ENCODE peak calls at places on chromosomes 16 and 17, in four cellular contexts. J is HepG2, G is SK-N-SH, D is K562. Z is an unnamed sample.
A peak's percentile ranks its signal among the peaks of the same experiment; 100 is the strongest.

GRCh38 chr16:14240216-14240843 is 169.2 kb downstream of the MRTFB start:
- DNase-seq in J (peak; percentile 25), G (no peak), D (no peak), Z (no peak)

GRCh38 chr17:6912110-6913051 is 80.9 kb upstream of the TEKT1 start:
- DNase-seq in J (no peak), G (no peak), D (peak; percentile 36), Z (no peak)

GRCh38 chr17:81040791-81041337 is 5.9 kb downstream of the BAIAP2 start:
- DNase-seq in J (peak; percentile 37), G (peak; percentile 77), D (peak; percentile 73), Z (no peak)

GRCh38 chr17:57625957-57626356 is 119.1 kb downstream of the CCDC182 start:
- DNase-seq in J (no peak), G (no peak), D (no peak), Z (no peak)

GRCh38 chr17:48453447-48453846 is 23.4 kb upstream of the SKAP1 start:
- DNase-seq in J (no peak), G (no peak), D (no peak), Z (no peak)

GRCh38 chr16:17345043-17345442 is 125.7 kb downstream of the XYLT1 start:
- DNase-seq in J (no peak), G (no peak), D (no peak), Z (no peak)

GRCh38 chr16:20610892-20611349 is 34.8 kb upstream of the ACSM2B start:
- DNase-seq in J (no peak), G (no peak), D (no peak), Z (no peak)

GRCh38 chr16:85573696-85574641 is 39.2 kb upstream of the GSE1 start:
- DNase-seq in J (no peak), G (peak; percentile 93), D (peak; percentile 92), Z (no peak)

GRCh38 chr16:86353185-86353584 is 157.1 kb upstream of the FOXF1 start:
- DNase-seq in J (no peak), G (no peak), D (no peak), Z (no peak)

GRCh38 chr16:9123871-9124270 is 32.4 kb downstream of the HAPSTR1 start:
- DNase-seq in J (no peak), G (no peak), D (no peak), Z (no peak)

GRCh38 chr16:86663691-86664517 is 85.6 kb downstream of the FOXL1 start:
- DNase-seq in J (no peak), G (no peak), D (no peak), Z (no peak)

GRCh38 chr17:57636985-57637667 is 108.0 kb downstream of the CCDC182 start:
- DNase-seq in J (no peak), G (no peak), D (no peak), Z (no peak)

GRCh38 chr17:17157041-17157440 is 49.1 kb downstream of the PLD6 start:
- DNase-seq in J (no peak), G (no peak), D (no peak), Z (no peak)

GRCh38 chr17:17156107-17156506 is 50.0 kb downstream of the PLD6 start:
- DNase-seq in J (no peak), G (no peak), D (no peak), Z (no peak)

GRCh38 chr17:17154981-17155380 is 51.2 kb downstream of the PLD6 start:
- DNase-seq in J (no peak), G (no peak), D (peak; percentile 13), Z (no peak)

GRCh38 chr17:17155568-17155967 is 50.6 kb downstream of the PLD6 start:
- DNase-seq in J (peak; percentile 9), G (no peak), D (no peak), Z (no peak)

GRCh38 chr17:17156511-17156910 is 49.6 kb downstream of the PLD6 start:
- DNase-seq in J (no peak), G (no peak), D (no peak), Z (no peak)
- TF ChIP-seq NFIC in J (no peak), G (no peak), D (no peak), Z (no peak)

GRCh38 chr17:1714488-1714979 is 4.4 kb upstream of the TLCD2 start:
- DNase-seq in J (peak; percentile 97), G (peak; percentile 63), D (peak; percentile 94), Z (no peak)
- TF ChIP-seq MXI1 in J (peak; percentile 94), G (peak; percentile 70), D (peak; percentile 72), Z (no peak)

GRCh38 chr17:74610108-74610507 is 13.4 kb downstream of the CD300E start:
- DNase-seq in J (no peak), G (no peak), D (peak; percentile 6), Z (no peak)
- TF ChIP-seq NFIC in J (no peak), G (no peak), D (no peak), Z (no peak)

GRCh38 chr17:72358465-72358864 is 237.6 kb downstream of the SOX9 start:
- DNase-seq in J (no peak), G (no peak), D (no peak), Z (no peak)
- TF ChIP-seq MXI1 in J (no peak), G (no peak), D (no peak), Z (no peak)

GRCh38 chr16:49673442-49673841 is 182.5 kb downstream of the ZNF423 start:
- DNase-seq in J (no peak), G (no peak), D (no peak), Z (no peak)

GRCh38 chr16:49672753-49673152 is 183.2 kb downstream of the ZNF423 start:
- DNase-seq in J (no peak), G (no peak), D (no peak), Z (no peak)

GRCh38 chr16:49674990-49675389 is 180.9 kb downstream of the ZNF423 start:
- DNase-seq in J (no peak), G (no peak), D (no peak), Z (no peak)

GRCh38 chr16:49674255-49674980 is 181.5 kb downstream of the ZNF423 start:
- DNase-seq in J (no peak), G (no peak), D (no peak), Z (no peak)

GRCh38 chr16:49671325-49671724 is 184.6 kb downstream of the ZNF423 start:
- DNase-seq in J (no peak), G (no peak), D (no peak), Z (no peak)
- TF ChIP-seq NFIC in J (no peak), G (no peak), D (no peak), Z (no peak)

GRCh38 chr17:79739148-79740062 is 8.7 kb downstream of the ENPP7 start:
- DNase-seq in J (peak; percentile 57), G (no peak), D (no peak), Z (no peak)
- TF ChIP-seq MXI1 in J (no peak), G (no peak), D (no peak), Z (no peak)